ENCODE peak calls at places on chromosomes 5 and 9, in four cellular contexts. V is cardiac fibroblast, A is fibroblast of mammary gland, N is AG04450. P is an unnamed sample.

GRCh38 chr5:82538339-82539034 is 260.3 kb upstream of the RPS23 start:
- DNase-seq in V (peak; percentile 91), A (peak; percentile 47), N (no peak), P (no peak)

GRCh38 chr9:14315754-14316573 is 2.0 kb upstream of the NFIB start:
- DNase-seq in N (no peak), A (peak; percentile 50), V (peak; percentile 76), P (no peak)

GRCh38 chr5:61926911-61927310 is 379.1 kb upstream of the KIF2A start:
- DNase-seq in N (no peak), A (no peak), V (no peak), P (no peak)

GRCh38 chr9:110650991-110651411 is 17.6 kb upstream of the MUSK start:
- DNase-seq in A (peak; percentile 98), N (peak; percentile 97), V (peak; percentile 87), P (no peak)

GRCh38 chr5:176869501-176870109 is 29.5 kb downstream of the HK3 start:
- DNase-seq in N (no peak), A (no peak), V (no peak), P (no peak)

GRCh38 chr5:72525816-72526215 is 18.6 kb upstream of the ZNF366 start:
- DNase-seq in A (peak; percentile 92), V (peak; percentile 90), N (peak; percentile 41), P (no peak)

GRCh38 chr5:84437673-84438315 is 53.1 kb upstream of the EDIL3 start:
- DNase-seq in A (peak; percentile 87), N (peak; percentile 30), V (peak; percentile 66), P (no peak)

GRCh38 chr5:1108008-1108864 is 3.6 kb downstream of the SLC12A7 start:
- DNase-seq in V (no peak), N (no peak), A (no peak), P (no peak)

GRCh38 chr9:100448266-100448665 is 21.3 kb downstream of the MSANTD3 start:
- DNase-seq in N (no peak), A (no peak), V (no peak), P (no peak)

GRCh38 chr5:68749648-68750047 is 344.2 kb upstream of the SLC30A5 start:
- DNase-seq in V (no peak), A (peak; percentile 16), N (no peak), P (no peak)

DNA sequence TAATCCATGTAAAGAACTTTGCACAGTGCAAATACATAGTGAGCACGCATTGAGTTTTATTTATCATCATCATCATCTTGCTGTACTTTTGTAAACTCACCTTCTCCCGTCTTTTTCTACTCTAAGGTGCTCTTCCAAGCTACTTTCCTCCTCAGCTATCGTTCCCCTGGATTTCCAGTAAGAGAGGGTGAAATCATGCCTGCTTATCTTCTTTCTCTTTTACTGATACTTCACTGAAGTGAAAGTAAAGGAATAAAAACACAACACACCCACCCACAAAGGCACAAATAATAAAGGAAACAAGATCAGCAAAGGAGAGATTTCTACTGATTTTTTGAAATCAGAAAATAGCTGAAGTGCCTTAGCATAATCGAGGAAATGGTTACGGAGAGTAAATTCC is 509.9 kb downstream of the RAB3C start:
- DNase-seq in A (no peak), V (no peak), N (no peak), P (no peak)
- H3K4me3 ChIP-seq in A (peak overlapping the region; percentile 45), V (no peak overlapping the region), N (peak overlapping the region; percentile 47), P (no peak overlapping the region)

GRCh38 chr5:81513468-81513867 is 119.5 kb upstream of the ACOT12 start:
- DNase-seq in V (no peak), N (no peak), A (no peak), P (no peak)
- TF ChIP-seq CTCF in V (no peak), N (no peak), A (no peak), P (no peak)

DNA sequence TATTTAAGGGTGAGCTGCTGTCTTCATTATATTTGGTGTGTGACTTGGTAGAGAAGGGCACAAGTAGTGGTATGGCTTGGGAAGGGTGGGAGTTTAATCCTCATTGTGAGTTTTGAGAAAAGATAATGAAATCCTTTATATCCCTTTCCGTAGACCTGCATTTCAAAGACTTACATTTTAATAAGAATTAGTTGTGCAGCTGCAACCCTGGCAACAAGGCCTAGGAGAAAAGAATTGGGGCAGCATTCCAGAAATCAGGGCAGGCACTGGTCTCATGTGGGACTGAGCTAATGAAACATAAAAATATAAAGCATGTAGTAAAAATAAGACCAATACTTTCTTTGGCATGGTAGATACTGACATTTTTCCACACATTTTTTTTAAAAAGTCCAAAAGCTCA is 60.5 kb downstream of the CDC42SE2 start:
- DNase-seq in V (peak; percentile 62), A (no peak), N (no peak), P (no peak)
- H3K4me3 ChIP-seq in V (no peak overlapping the region), A (no peak overlapping the region), N (no peak overlapping the region), P (no peak overlapping the region)

DNA sequence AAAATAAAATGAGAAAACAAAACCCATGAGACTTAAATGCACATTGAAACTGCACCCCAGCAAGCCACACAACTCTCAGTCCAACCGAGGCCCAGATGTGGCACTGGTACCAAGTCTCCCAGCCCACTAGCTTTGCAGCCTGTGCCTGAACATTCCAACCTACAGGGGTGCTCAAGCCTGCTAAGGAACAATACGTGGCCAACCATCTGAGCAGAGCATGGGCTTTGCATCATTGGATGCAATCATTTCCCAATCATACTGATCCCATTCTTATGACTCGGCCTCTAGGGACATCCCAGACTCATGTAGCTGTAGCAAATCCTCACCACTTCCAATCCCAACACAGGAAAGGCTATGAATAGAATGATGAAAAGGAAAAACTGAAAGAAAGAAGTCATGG is 297.2 kb downstream of the SPOCK1 start:
- DNase-seq in N (no peak), V (peak; percentile 88), A (peak; percentile 99), P (no peak)
- TF ChIP-seq CTCF in N (peak; percentile 30), V (peak; percentile 82), A (peak; percentile 92), P (no peak)

GRCh38 chr9:107638496-107638895 is 148.9 kb upstream of the KLF4 start:
- DNase-seq in N (no peak), A (peak; percentile 18), V (no peak), P (no peak)
- H3K4me3 ChIP-seq in N (peak overlapping the region; percentile 63), A (peak overlapping the region; percentile 55), V (peak overlapping the region; percentile 47), P (no peak overlapping the region)